ENCODE peak calls at places on chromosomes 2 and 18, in four cellular contexts. G is fibroblast of lung, Y is mucosa of descending colon, F is sigmoid colon. H is an unnamed sample.

GRCh38 chr2:11945139-11946126 is 199.0 kb downstream of the LPIN1 start:
- DNase-seq in G (no peak), Y (no peak), F (no peak), H (no peak)

GRCh38 chr2:121095257-121096080 is 189.5 kb downstream of the TFCP2L1 start:
- DNase-seq in G (peak; percentile 67), Y (peak; percentile 85), F (peak; percentile 69), H (peak; percentile 81)

GRCh38 chr18:78773303-78773755 is 206.3 kb upstream of the SALL3 start:
- DNase-seq in G (no peak), Y (no peak), F (peak; percentile 39), H (no peak)

GRCh38 chr2:156512451-156512850 is 76.3 kb downstream of the GPD2 start:
- DNase-seq in G (peak; percentile 26), Y (no peak), F (no peak), H (no peak)

GRCh38 chr2:236485519-236485918 is 84.1 kb upstream of the ACKR3 start:
- DNase-seq in G (no peak), Y (no peak), F (no peak), H (no peak)

GRCh38 chr2:58098254-58099096 is 51.9 kb downstream of the VRK2 start:
- DNase-seq in G (peak; percentile 65), Y (no peak), F (no peak), H (no peak)

GRCh38 chr18:51279367-51279984 is 82.0 kb upstream of the MEX3C start:
- DNase-seq in G (no peak), Y (no peak), F (no peak), H (no peak)

GRCh38 chr2:165361511-165361910 is 108.0 kb upstream of the CSRNP3 start:
- DNase-seq in G (no peak), Y (no peak), F (no peak), H (no peak)

GRCh38 chr18:57737661-57738060 is 65.5 kb downstream of the ATP8B1 start:
- DNase-seq in G (peak; percentile 97), Y (peak; percentile 48), F (peak; percentile 91), H (peak; percentile 89)

GRCh38 chr2:140589273-140589672 is 1541.5 kb downstream of the LRP1B start:
- DNase-seq in G (peak; percentile 10), Y (no peak), F (no peak), H (no peak)

GRCh38 chr2:66240284-66240683 is 194.6 kb upstream of the MEIS1 start:
- DNase-seq in G (peak; percentile 45), Y (no peak), F (peak; percentile 68), H (no peak)

GRCh38 chr2:222776792-222777191 is 84.0 kb upstream of the ACSL3 start:
- DNase-seq in G (no peak), Y (no peak), F (no peak), H (no peak)

GRCh38 chr2:85945172-85945571 is 56.4 kb upstream of the ST3GAL5 start:
- DNase-seq in G (no peak), Y (no peak), F (no peak), H (no peak)

GRCh38 chr2:64288321-64288931 is 144.2 kb upstream of the PELI1 start:
- DNase-seq in G (peak; percentile 81), Y (no peak), F (no peak), H (no peak)

GRCh38 chr2:29053223-29053622 is 21.1 kb downstream of the PCARE start:
- DNase-seq in G (no peak), Y (no peak), F (peak; percentile 45), H (no peak)

GRCh38 chr2:154402138-154402714 is 296.3 kb upstream of the KCNJ3 start:
- DNase-seq in G (peak; percentile 65), Y (no peak), F (no peak), H (no peak)

GRCh38 chr2:233841183-233841582 is 13.2 kb downstream of the HJURP start:
- DNase-seq in G (no peak), Y (no peak), F (no peak), H (peak; percentile 50)

GRCh38 chr2:73772819-73773218 is 7.1 kb downstream of the DUSP11 start:
- DNase-seq in G (no peak), Y (no peak), F (no peak), H (no peak)

GRCh38 chr2:216222650-216223352 is 113.7 kb downstream of the XRCC5 start:
- DNase-seq in G (peak; percentile 24), Y (no peak), F (no peak), H (no peak)

GRCh38 chr18:74609535-74609934 is 11.9 kb downstream of the ZNF407 start:
- DNase-seq in G (peak; percentile 49), Y (no peak), F (no peak), H (no peak)

GRCh38 chr2:241849616-241850543 is 8.8 kb downstream of the PDCD1 start:
- DNase-seq in G (no peak), Y (no peak), F (peak; percentile 48), H (peak; percentile 72)

GRCh38 chr2:113178891-113179290 is 5.1 kb downstream of the PSD4 start:
- DNase-seq in G (no peak), Y (no peak), F (no peak), H (no peak)

GRCh38 chr18:47912343-47912742 is 18.1 kb downstream of the SMAD2 start:
- DNase-seq in G (no peak), Y (no peak), F (peak; percentile 72), H (no peak)

GRCh38 chr2:190410171-190410570 is 2.0 kb downstream of the MFSD6 start:
- DNase-seq in G (no peak), Y (no peak), F (no peak), H (no peak)
- H3K4me1 ChIP-seq in G (no peaks in the 10 kb centered on the region), Y (peaks cover 20% of the 10 kb centered on the region), F (peaks cover 12% of the 10 kb centered on the region), H (no peaks in the 10 kb centered on the region)

GRCh38 chr2:96969321-96969720 is 17.1 kb downstream of the FAM178B start:
- DNase-seq in G (no peak), Y (no peak), F (no peak), H (no peak)
- H3K36me3 ChIP-seq in G (no peaks in the 10 kb centered on the region), Y (no peaks in the 10 kb centered on the region), F (no peaks in the 10 kb centered on the region), H (no peaks in the 10 kb centered on the region)

DNA sequence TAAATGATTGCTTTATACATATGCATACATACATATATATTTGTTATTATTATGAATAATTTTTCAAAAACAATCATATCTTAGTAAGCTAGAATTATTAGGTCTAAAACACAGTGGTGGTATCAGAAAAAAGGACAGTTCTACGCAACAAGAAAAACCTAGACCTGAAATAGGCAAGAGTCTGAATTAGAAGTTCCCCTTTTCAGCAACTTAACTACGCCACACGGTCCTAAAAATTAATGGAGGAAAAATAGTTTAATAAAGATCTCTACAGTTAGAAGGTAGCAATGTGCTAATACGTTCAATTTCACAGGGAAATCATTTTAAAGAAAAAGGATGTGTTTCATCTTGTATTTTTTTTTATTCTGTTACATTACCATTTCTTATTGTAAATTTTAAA is 22.1 kb upstream of the PEX13 start:
- DNase-seq in G (no peak), Y (no peak), F (no peak), H (no peak)
- H3K4me1 ChIP-seq in G (no peaks in the 10 kb centered on the region), Y (no peaks in the 10 kb centered on the region), F (no peaks in the 10 kb centered on the region), H (no peaks in the 10 kb centered on the region)

DNA sequence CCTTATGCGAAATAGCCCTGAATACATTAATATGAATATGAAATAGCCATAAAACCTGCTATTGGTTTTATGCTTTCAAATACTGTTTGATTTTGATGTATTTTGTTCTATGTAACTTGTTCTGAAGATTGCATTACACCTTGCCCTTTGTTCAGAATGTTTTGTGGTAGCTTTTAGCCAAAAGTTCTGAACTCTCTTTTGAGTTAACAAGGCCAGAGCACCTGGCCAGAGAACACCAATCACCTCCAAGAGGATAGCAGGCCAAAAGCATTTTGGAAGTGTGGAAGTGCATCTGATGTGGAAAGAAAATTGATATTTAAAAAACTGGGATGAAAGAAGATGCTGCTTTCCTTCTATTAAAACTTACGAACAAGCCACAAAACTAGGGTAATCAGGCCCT is 86.6 kb upstream of the PGAP1 start:
- DNase-seq in G (no peak), Y (no peak), F (no peak), H (no peak)
- H3K36me3 ChIP-seq in G (no peaks in the 10 kb centered on the region), Y (no peaks in the 10 kb centered on the region), F (peaks cover 20% of the 10 kb centered on the region), H (no peaks in the 10 kb centered on the region)

GRCh38 chr18:79867666-79868065 is 69.9 kb downstream of the KCNG2 start:
- DNase-seq in G (no peak), Y (no peak), F (no peak), H (no peak)

GRCh38 chr18:79866889-79867574 is 69.3 kb downstream of the KCNG2 start:
- DNase-seq in G (no peak), Y (no peak), F (no peak), H (no peak)

GRCh38 chr18:79868811-79869541 is 71.2 kb downstream of the KCNG2 start:
- DNase-seq in G (no peak), Y (no peak), F (no peak), H (no peak)

GRCh38 chr18:79869591-79870368 is 72.0 kb downstream of the KCNG2 start:
- DNase-seq in G (no peak), Y (no peak), F (no peak), H (no peak)

GRCh38 chr18:79868168-79868784 is 70.5 kb downstream of the KCNG2 start:
- DNase-seq in G (no peak), Y (no peak), F (no peak), H (no peak)
- H3K4me1 ChIP-seq in G (no peaks in the 10 kb centered on the region), Y (no peaks in the 10 kb centered on the region), F (no peaks in the 10 kb centered on the region), H (no peaks in the 10 kb centered on the region)

GRCh38 chr2:20494246-20494645 is 47.4 kb downstream of the RHOB start:
- DNase-seq in G (peak; percentile 39), Y (no peak), F (no peak), H (no peak)
- H3K36me3 ChIP-seq in G (no peaks in the 10 kb centered on the region), Y (no peaks in the 10 kb centered on the region), F (no peaks in the 10 kb centered on the region), H (no peaks in the 10 kb centered on the region)

DNA sequence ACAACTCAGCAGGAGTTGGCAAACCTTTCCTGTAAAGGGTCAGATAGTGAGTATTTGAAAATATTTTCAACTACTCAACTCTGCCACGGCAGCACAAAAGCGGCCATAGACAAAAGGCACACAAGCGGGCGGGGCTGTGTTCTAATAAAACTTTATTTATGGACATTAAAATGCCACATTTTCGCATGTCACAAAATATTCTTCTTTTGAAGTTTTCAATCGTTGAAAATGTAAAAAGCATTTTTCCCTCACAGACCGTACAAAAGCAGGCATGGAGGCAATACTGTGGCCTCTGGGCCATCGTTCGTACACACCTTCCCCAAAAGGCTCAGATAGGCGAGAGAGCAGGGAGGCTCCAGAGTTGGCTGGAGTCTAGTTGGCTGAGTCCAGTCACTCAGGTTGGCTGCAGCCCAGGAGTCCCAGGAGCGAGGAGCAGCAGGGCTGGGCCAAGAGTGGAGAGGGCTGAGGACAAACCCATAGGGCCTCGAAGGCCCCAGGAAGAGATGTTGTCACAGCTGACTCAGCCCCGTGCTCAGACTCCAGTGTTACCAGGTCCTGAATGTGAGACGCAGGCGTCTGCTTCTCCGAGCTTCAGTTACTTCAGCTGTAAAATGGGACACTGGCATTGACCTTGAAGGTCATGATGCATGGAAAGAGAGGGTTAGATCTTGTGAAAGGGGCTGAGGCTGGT is 42.5 kb downstream of the SDC1 start:
- DNase-seq in G (peak; percentile 60), Y (peak; percentile 59), F (peak; percentile 45), H (peak; percentile 61)
- H3K4me1 ChIP-seq in G (peaks cover 3% of the 10 kb centered on the region), Y (peaks cover 45% of the 10 kb centered on the region), F (no peaks in the 10 kb centered on the region), H (no peaks in the 10 kb centered on the region)

DNA sequence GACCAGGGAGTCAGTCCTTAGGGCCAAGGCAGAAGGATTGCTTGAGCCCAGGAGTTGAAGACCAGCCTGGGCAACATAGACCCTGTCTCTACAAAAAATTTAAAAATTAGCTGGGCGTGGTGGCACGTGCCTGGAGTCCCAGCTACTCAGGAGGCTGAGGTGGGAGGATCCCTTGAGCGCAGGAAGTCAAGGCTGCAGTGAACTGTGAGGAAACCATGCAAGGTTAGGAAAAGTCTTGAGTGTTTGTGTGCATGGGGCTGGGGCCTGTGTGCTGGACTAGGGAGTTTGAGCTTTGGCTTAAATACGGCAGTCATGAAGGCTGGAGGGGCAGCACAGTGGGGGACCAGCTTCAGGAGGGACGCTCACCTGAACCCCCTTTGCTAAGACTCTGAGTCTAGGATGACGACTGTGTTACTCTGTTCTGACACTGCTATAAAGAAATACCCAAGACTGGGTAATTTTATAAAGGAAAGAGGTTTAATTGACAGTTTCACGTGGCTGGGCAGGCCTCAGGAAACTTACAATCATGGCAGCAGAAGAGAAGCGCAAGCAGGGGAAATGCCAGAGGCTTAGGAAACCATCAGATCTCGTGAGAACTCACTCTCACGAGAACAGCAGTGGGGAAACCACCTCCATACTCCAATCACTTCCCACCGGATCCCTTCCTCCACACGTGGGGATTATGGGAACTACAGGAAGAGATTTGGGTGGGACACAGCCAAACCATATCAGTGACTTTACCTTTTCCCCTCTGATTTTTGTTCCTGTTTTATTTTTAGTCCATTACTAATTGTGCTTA is 39.4 kb downstream of the GORASP2 start:
- DNase-seq in G (no peak), Y (no peak), F (no peak), H (no peak)
- H3K36me3 ChIP-seq in G (peaks cover 13% of the 10 kb centered on the region), Y (peaks cover 24% of the 10 kb centered on the region), F (peaks cover 41% of the 10 kb centered on the region), H (peaks cover 5% of the 10 kb centered on the region)

H was measured in aorta.